ENCODE peak calls at places on chromosomes 11 and 22, in eight cellular contexts. T is CD4-positive, alpha-beta T cell; U is substantia nigra; R is PC-9; H is mesenchymal stem cell; A is transverse colon; F is cardiac muscle cell; G is coronary artery. E is an unnamed sample.

GRCh38 chr11:60918941-60919275 is 5.0 kb downstream of the TMEM109 start:
- DNase-seq in T (no peak), U (no peak), R (peak; percentile 65), H (peak; percentile 61), A (no peak), F (peak; percentile 23), G (no peak), E (no peak)

GRCh38 chr11:12331239-12331874 is 46.0 kb upstream of the PARVA start:
- DNase-seq in T (peak; percentile 66), U (peak; percentile 65), R (peak; percentile 61), H (peak; percentile 84), A (peak; percentile 85), F (peak; percentile 91), G (peak; percentile 80), E (peak; percentile 76)

GRCh38 chr22:47996446-47996857 is 1234.0 kb downstream of the TBC1D22A start:
- DNase-seq in T (no peak), U (no peak), R (no peak), H (no peak), A (peak; percentile 68), F (no peak), G (no peak), E (no peak)

GRCh38 chr11:2725367-2726300 is 25.8 kb upstream of the KCNQ1OT1 start:
- DNase-seq in T (no peak), U (no peak), R (no peak), H (no peak), A (no peak), F (peak; percentile 95), G (no peak), E (no peak)

GRCh38 chr11:6735306-6735705 is 36.5 kb downstream of the OR2AG2 start:
- DNase-seq in T (no peak), U (no peak), R (no peak), H (no peak), A (no peak), F (no peak), G (no peak), E (no peak)

GRCh38 chr11:69295079-69295994 is 1.4 kb downstream of the MYEOV start:
- DNase-seq in T (no peak), U (no peak), R (peak; percentile 61), H (no peak), A (no peak), F (no peak), G (no peak), E (no peak)

GRCh38 chr11:104572279-104572678 is 326.0 kb downstream of the CASP12 start:
- DNase-seq in T (no peak), U (no peak), R (no peak), H (no peak), A (no peak), F (peak; percentile 22), G (no peak), E (no peak)

GRCh38 chr22:46352276-46352675 is 16.8 kb downstream of the TRMU start:
- DNase-seq in T (no peak), U (no peak), R (no peak), H (no peak), A (no peak), F (no peak), G (no peak), E (peak; percentile 47)

GRCh38 chr11:68658661-68659060 is 25.7 kb upstream of the GAL start:
- DNase-seq in T (no peak), U (no peak), R (no peak), H (peak; percentile 7), A (no peak), F (peak; percentile 72), G (no peak), E (no peak)

GRCh38 chr22:44574057-44574456 is 76.0 kb upstream of the RTL6 start:
- DNase-seq in T (no peak), U (no peak), R (peak; percentile 87), H (no peak), A (no peak), F (peak; percentile 76), G (no peak), E (peak; percentile 53)

GRCh38 chr11:111081021-111081511 is 164.5 kb upstream of the POU2AF2 start:
- DNase-seq in T (no peak), U (no peak), R (no peak), H (no peak), A (no peak), F (peak; percentile 15), G (no peak), E (no peak)

GRCh38 chr22:38540731-38541130 is 29.3 kb downstream of the DMC1 start:
- DNase-seq in T (no peak), U (no peak), R (no peak), H (no peak), A (no peak), F (no peak), G (no peak), E (no peak)

DNA sequence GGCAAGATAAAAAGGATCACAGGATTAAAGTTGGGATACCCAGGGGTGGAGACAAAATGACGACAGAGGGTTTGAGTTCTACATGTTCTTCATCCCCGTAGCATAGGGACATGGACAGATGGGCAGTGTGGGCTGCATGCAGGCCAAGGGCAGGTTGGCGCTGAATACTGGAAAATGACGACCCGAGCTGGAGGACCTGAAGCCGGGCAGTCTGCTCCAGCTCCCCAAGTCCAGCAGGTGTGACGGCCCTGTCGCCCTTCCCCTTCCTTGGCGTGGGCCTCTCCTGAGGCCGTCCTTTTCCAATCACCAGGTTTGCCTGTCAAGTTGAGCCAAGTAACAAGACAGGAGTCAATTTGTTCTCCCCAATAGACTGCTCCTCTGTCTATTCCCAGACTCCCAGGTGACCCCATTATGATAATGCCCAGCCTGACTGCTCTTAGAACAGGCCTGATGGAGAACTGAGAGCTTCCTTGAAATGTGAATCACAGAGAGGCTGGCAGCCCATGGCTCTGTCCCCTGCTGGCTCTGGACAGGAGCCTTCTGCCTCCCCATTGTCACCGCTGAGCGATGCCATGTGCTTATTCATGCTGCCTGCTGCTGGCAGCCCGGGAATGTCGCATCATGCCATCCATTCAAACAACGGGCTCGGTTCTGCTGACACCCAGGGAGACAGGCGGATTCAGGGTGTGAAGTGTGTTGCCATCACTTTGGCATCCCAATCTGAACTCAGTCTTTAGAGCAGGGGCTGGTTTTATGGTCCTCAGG is 392.1 kb downstream of the NTM start:
- DNase-seq in T (no peak), U (peak; percentile 22), R (no peak), H (no peak), A (no peak), F (no peak), G (no peak), E (no peak)
- H3K27ac ChIP-seq in T (no peak overlapping the region), U (no peak overlapping the region), R (no peak overlapping the region), H (no peak overlapping the region), A (no peak overlapping the region), F (no peak overlapping the region), G (no peak overlapping the region), E (no peak overlapping the region)

GRCh38 chr11:32429477-32429876 is 5.9 kb downstream of the WT1 start:
- DNase-seq in T (no peak), U (no peak), R (no peak), H (no peak), A (no peak), F (no peak), G (no peak), E (no peak)

GRCh38 chr11:32431657-32432056 is 3.7 kb downstream of the WT1 start:
- DNase-seq in T (no peak), U (no peak), R (no peak), H (no peak), A (no peak), F (no peak), G (no peak), E (peak; percentile 27)

GRCh38 chr11:32428665-32429293 is 6.6 kb downstream of the WT1 start:
- DNase-seq in T (no peak), U (no peak), R (no peak), H (no peak), A (no peak), F (no peak), G (no peak), E (no peak)

GRCh38 chr11:32432565-32433248 is 2.6 kb downstream of the WT1 start:
- DNase-seq in T (no peak), U (no peak), R (no peak), H (no peak), A (no peak), F (peak; percentile 29), G (no peak), E (no peak)

GRCh38 chr11:32430586-32431357 is 4.6 kb downstream of the WT1 start:
- DNase-seq in T (no peak), U (no peak), R (no peak), H (no peak), A (no peak), F (peak; percentile 56), G (no peak), E (peak; percentile 72)
- H3K27ac ChIP-seq in T (no peak overlapping the region), U (no peak overlapping the region), R (no peak overlapping the region), H (no peak overlapping the region), A (no peak overlapping the region), F (no peak overlapping the region), G (no peak overlapping the region), E (no peak overlapping the region)

GRCh38 chr22:42684462-42685195 is 35.4 kb upstream of the CYB5R3 start:
- DNase-seq in T (no peak), U (no peak), R (no peak), H (no peak), A (no peak), F (peak; percentile 59), G (no peak), E (no peak)
- H3K27ac ChIP-seq in T (no peak overlapping the region), U (no peak overlapping the region), R (no peak overlapping the region), H (no peak overlapping the region), A (peak overlapping the region; percentile 94), F (no peak overlapping the region), G (peak overlapping the region; percentile 78), E (peak overlapping the region; percentile 39)

GRCh38 chr11:35171226-35171625 is 32.3 kb downstream of the CD44 start:
- DNase-seq in T (no peak), U (no peak), R (no peak), H (no peak), A (no peak), F (no peak), G (no peak), E (no peak)

GRCh38 chr11:35174666-35175065 is 35.7 kb downstream of the CD44 start:
- DNase-seq in T (no peak), U (no peak), R (peak; percentile 73), H (peak; percentile 90), A (no peak), F (peak; percentile 68), G (no peak), E (no peak)

GRCh38 chr11:35173620-35174278 is 34.8 kb downstream of the CD44 start:
- DNase-seq in T (no peak), U (no peak), R (peak; percentile 84), H (no peak), A (no peak), F (no peak), G (no peak), E (no peak)

GRCh38 chr11:35170503-35170902 is 31.5 kb downstream of the CD44 start:
- DNase-seq in T (no peak), U (no peak), R (no peak), H (peak; percentile 57), A (no peak), F (no peak), G (no peak), E (no peak)

GRCh38 chr11:35173011-35173511 is 34.1 kb downstream of the CD44 start:
- DNase-seq in T (no peak), U (no peak), R (peak; percentile 98), H (peak; percentile 69), A (peak; percentile 66), F (peak; percentile 85), G (no peak), E (no peak)
- H3K27ac ChIP-seq in T (peak overlapping the region; percentile 74), U (no peak overlapping the region), R (peak overlapping the region; percentile 92), H (no peak overlapping the region), A (peak overlapping the region; percentile 62), F (no peak overlapping the region), G (peak overlapping the region; percentile 45), E (peak overlapping the region; percentile 58)